ENCODE peak calls at places on chromosomes 13 and 19, in five cellular contexts. One of them, this sample, is unnamed.

GRCh38 chr13:40986328-40986856 is 32.7 kb downstream of the ELF1 start:
- DNase-seq in GM23338: no peak
- DNase-seq in HCT116: no peak
- DNase-seq in SK-N-SH: no peak
- DNase-seq in Panc1: no peak
- DNase-seq in this sample: no peak

GRCh38 chr13:20191902-20192469 is 752 bp downstream of the GJB2 start:
- DNase-seq in GM23338: peak
- DNase-seq in HCT116: no peak
- DNase-seq in SK-N-SH: no peak
- DNase-seq in Panc1: no peak
- DNase-seq in this sample: no peak

GRCh38 chr13:33111414-33112110 is 95.3 kb downstream of the KL start:
- DNase-seq in GM23338: no peak
- DNase-seq in HCT116: no peak
- DNase-seq in SK-N-SH: no peak
- DNase-seq in Panc1: no peak
- DNase-seq in this sample: no peak

GRCh38 chr19:8721334-8721733 is at the start of gene OR2Z1:
- DNase-seq in GM23338: no peak
- DNase-seq in HCT116: no peak
- DNase-seq in SK-N-SH: no peak
- DNase-seq in Panc1: no peak
- DNase-seq in this sample: no peak

GRCh38 chr13:77537302-77537919 is 1.9 kb downstream of the SCEL start:
- DNase-seq in GM23338: no peak
- DNase-seq in HCT116: no peak
- DNase-seq in SK-N-SH: no peak
- DNase-seq in Panc1: no peak
- DNase-seq in this sample: no peak

GRCh38 chr19:53057904-53058579 is 13.5 kb downstream of the ERVV-2 start:
- DNase-seq in GM23338: peak
- DNase-seq in HCT116: no peak
- DNase-seq in SK-N-SH: peak
- DNase-seq in Panc1: no peak
- DNase-seq in this sample: no peak

GRCh38 chr13:59319276-59319675 is 844.5 kb downstream of the DIAPH3 start:
- DNase-seq in GM23338: no peak
- DNase-seq in HCT116: no peak
- DNase-seq in SK-N-SH: no peak
- DNase-seq in Panc1: no peak
- DNase-seq in this sample: no peak

GRCh38 chr13:25686831-25687495 is 315.2 kb downstream of the ATP8A2 start:
- DNase-seq in GM23338: no peak
- DNase-seq in HCT116: no peak
- DNase-seq in SK-N-SH: no peak
- DNase-seq in Panc1: no peak
- DNase-seq in this sample: no peak

GRCh38 chr13:112692104-112692503 is 2.3 kb downstream of the ATP11A start:
- DNase-seq in GM23338: no peak
- DNase-seq in HCT116: no peak
- DNase-seq in SK-N-SH: no peak
- DNase-seq in Panc1: no peak
- DNase-seq in this sample: no peak

GRCh38 chr19:48501961-48502719 is 9.5 kb downstream of the LMTK3 start:
- DNase-seq in GM23338: peak
- DNase-seq in HCT116: peak
- DNase-seq in SK-N-SH: peak
- DNase-seq in Panc1: no peak
- DNase-seq in this sample: peak

GRCh38 chr19:57067440-57067839 is 52.3 kb upstream of the USP29 start:
- DNase-seq in GM23338: no peak
- DNase-seq in HCT116: no peak
- DNase-seq in SK-N-SH: no peak
- DNase-seq in Panc1: no peak
- DNase-seq in this sample: no peak

GRCh38 chr13:64723735-64724134 is 2506.4 kb downstream of the PCDH9 start:
- DNase-seq in GM23338: peak
- DNase-seq in HCT116: peak
- DNase-seq in SK-N-SH: peak
- DNase-seq in Panc1: peak
- DNase-seq in this sample: no peak

GRCh38 chr13:59774511-59774911 is 389.2 kb downstream of the DIAPH3 start:
- DNase-seq in GM23338: peak
- DNase-seq in HCT116: no peak
- DNase-seq in SK-N-SH: no peak
- DNase-seq in Panc1: no peak
- DNase-seq in this sample: no peak

GRCh38 chr13:24842533-24843278 is 78.7 kb downstream of the RNF17 start:
- DNase-seq in GM23338: no peak
- DNase-seq in HCT116: no peak
- DNase-seq in SK-N-SH: no peak
- DNase-seq in Panc1: no peak
- DNase-seq in this sample: peak

GRCh38 chr19:55390461-55390880 is 4.7 kb downstream of the RPL28 start:
- DNase-seq in GM23338: peak
- DNase-seq in HCT116: no peak
- DNase-seq in SK-N-SH: no peak
- DNase-seq in Panc1: no peak
- DNase-seq in this sample: no peak

GRCh38 chr13:32645854-32646253 is 59.6 kb downstream of the PDS5B start:
- DNase-seq in GM23338: no peak
- DNase-seq in HCT116: no peak
- DNase-seq in SK-N-SH: no peak
- DNase-seq in Panc1: no peak
- DNase-seq in this sample: no peak

GRCh38 chr13:33262069-33262487 is 23.5 kb downstream of the STARD13 start:
- DNase-seq in GM23338: no peak
- DNase-seq in HCT116: peak
- DNase-seq in SK-N-SH: no peak
- DNase-seq in Panc1: no peak
- DNase-seq in this sample: no peak

GRCh38 chr19:45402469-45403070 is 2.3 kb downstream of the PPP1R13L start:
- DNase-seq in GM23338: peak
- DNase-seq in HCT116: no peak
- DNase-seq in SK-N-SH: peak
- DNase-seq in Panc1: no peak
- DNase-seq in this sample: no peak

GRCh38 chr13:82116422-82116989 is 1765.8 kb downstream of the SLITRK1 start:
- DNase-seq in GM23338: no peak
- DNase-seq in HCT116: no peak
- DNase-seq in SK-N-SH: no peak
- DNase-seq in Panc1: no peak
- DNase-seq in this sample: no peak

GRCh38 chr19:18999896-19000620 is 33.3 kb downstream of the SUGP2 start:
- DNase-seq in GM23338: peak
- DNase-seq in HCT116: no peak
- DNase-seq in SK-N-SH: peak
- DNase-seq in Panc1: no peak
- DNase-seq in this sample: no peak

GRCh38 chr19:40445945-40446784 is 2.0 kb upstream of the SERTAD3 start:
- DNase-seq in GM23338: peak
- DNase-seq in HCT116: no peak
- DNase-seq in SK-N-SH: no peak
- DNase-seq in Panc1: no peak
- DNase-seq in this sample: no peak

GRCh38 chr13:26971990-26972888 is 199.4 kb downstream of the USP12 start:
- DNase-seq in GM23338: peak
- DNase-seq in HCT116: peak
- DNase-seq in SK-N-SH: no peak
- DNase-seq in Panc1: no peak
- DNase-seq in this sample: peak

GRCh38 chr13:23709521-23709920 is 139.3 kb downstream of the TNFRSF19 start:
- DNase-seq in GM23338: no peak
- DNase-seq in HCT116: no peak
- DNase-seq in SK-N-SH: no peak
- DNase-seq in Panc1: no peak
- DNase-seq in this sample: no peak

GRCh38 chr19:48329167-48329891 is 4.0 kb downstream of the EMP3 start:
- DNase-seq in GM23338: peak
- DNase-seq in HCT116: no peak
- DNase-seq in SK-N-SH: no peak
- DNase-seq in Panc1: no peak
- DNase-seq in this sample: peak

GRCh38 chr19:49554701-49555181 is 25.6 kb downstream of the NOSIP start:
- DNase-seq in GM23338: no peak
- DNase-seq in HCT116: no peak
- DNase-seq in SK-N-SH: no peak
- DNase-seq in Panc1: no peak
- DNase-seq in this sample: no peak

GRCh38 chr19:46537136-46538097 is 41.8 kb upstream of the PNMA8B start:
- DNase-seq in GM23338: peak
- DNase-seq in HCT116: no peak
- DNase-seq in SK-N-SH: peak
- DNase-seq in Panc1: no peak
- DNase-seq in this sample: peak

GRCh38 chr13:25380082-25380481 is 8.3 kb downstream of the ATP8A2 start:
- DNase-seq in GM23338: no peak
- DNase-seq in HCT116: no peak
- DNase-seq in SK-N-SH: no peak
- DNase-seq in Panc1: no peak
- DNase-seq in this sample: no peak

GRCh38 chr13:46341112-46341711 is 45.8 kb downstream of the RUBCNL start:
- DNase-seq in GM23338: no peak
- DNase-seq in HCT116: no peak
- DNase-seq in SK-N-SH: no peak
- DNase-seq in Panc1: no peak
- DNase-seq in this sample: peak

GRCh38 chr13:89726690-89727435 is 1620.6 kb upstream of the MIR17HG start:
- DNase-seq in GM23338: no peak
- DNase-seq in HCT116: no peak
- DNase-seq in SK-N-SH: no peak
- DNase-seq in Panc1: peak
- DNase-seq in this sample: no peak

GRCh38 chr19:20423381-20424207 is 142.0 kb downstream of the ZNF737 start:
- DNase-seq in GM23338: peak
- DNase-seq in HCT116: no peak
- DNase-seq in SK-N-SH: peak
- DNase-seq in Panc1: peak
- DNase-seq in this sample: peak
- TF ChIP-seq POLR2AphosphoS5 in GM23338: peak
- TF ChIP-seq POLR2AphosphoS5 in HCT116: no peak
- TF ChIP-seq POLR2AphosphoS5 in SK-N-SH: no peak
- TF ChIP-seq POLR2AphosphoS5 in Panc1: no peak
- TF ChIP-seq POLR2AphosphoS5 in this sample: no peak

DNA sequence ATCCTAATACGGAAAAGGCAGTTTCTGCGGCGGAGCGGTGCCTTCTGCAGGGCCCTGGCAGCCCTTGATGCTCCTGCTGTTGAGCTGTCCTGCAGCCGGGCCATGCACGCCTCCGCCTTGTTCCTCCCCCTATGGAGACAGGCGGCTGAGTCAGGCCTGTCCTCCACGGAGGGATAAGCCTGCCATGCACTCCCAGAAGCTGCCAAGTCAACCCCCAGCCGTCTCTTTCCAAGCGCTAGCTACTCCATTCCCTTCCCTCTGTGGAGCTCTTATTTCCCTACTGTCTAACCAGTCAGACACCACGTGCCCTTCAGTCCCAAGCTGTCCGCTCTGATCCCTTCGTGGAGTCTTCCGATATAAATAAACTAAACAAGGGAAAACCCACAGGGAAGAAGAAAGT is 197.0 kb downstream of the COL4A1 start:
- DNase-seq in GM23338: no peak
- DNase-seq in HCT116: no peak
- DNase-seq in SK-N-SH: no peak
- DNase-seq in Panc1: no peak
- DNase-seq in this sample: no peak
- TF ChIP-seq REST in GM23338: no peak
- TF ChIP-seq REST in HCT116: no peak
- TF ChIP-seq REST in SK-N-SH: peak
- TF ChIP-seq REST in Panc1: no peak
- TF ChIP-seq REST in this sample: no peak

GRCh38 chr19:6457958-6458694 is 1.5 kb downstream of the SLC25A23 start:
- DNase-seq in GM23338: no peak
- DNase-seq in HCT116: no peak
- DNase-seq in SK-N-SH: no peak
- DNase-seq in Panc1: no peak
- DNase-seq in this sample: no peak
- TF ChIP-seq POLR2AphosphoS5 in GM23338: no peak
- TF ChIP-seq POLR2AphosphoS5 in HCT116: no peak
- TF ChIP-seq POLR2AphosphoS5 in SK-N-SH: no peak
- TF ChIP-seq POLR2AphosphoS5 in Panc1: no peak
- TF ChIP-seq POLR2AphosphoS5 in this sample: no peak

DNA sequence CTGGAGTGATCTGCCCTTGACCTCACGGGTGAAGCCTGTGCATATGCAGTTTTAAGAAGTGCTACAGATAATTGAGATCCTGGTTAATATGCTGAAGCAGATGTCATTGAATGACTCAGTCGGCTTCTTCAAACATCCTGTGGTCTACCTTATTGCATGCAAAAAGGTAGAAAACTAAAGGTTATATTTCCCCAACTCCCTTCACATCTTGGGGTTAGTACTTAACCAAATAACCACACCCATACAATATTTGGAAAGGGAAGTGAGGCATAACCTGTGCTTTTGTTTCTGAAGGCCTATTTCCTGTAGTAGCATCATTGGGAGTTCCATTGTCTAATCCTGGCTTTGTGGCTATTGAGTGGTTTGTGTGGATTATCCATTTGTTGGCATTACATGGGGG is 58.3 kb downstream of the RAP2A start:
- DNase-seq in GM23338: no peak
- DNase-seq in HCT116: no peak
- DNase-seq in SK-N-SH: no peak
- DNase-seq in Panc1: no peak
- DNase-seq in this sample: no peak
- TF ChIP-seq REST in GM23338: no peak
- TF ChIP-seq REST in HCT116: no peak
- TF ChIP-seq REST in SK-N-SH: no peak
- TF ChIP-seq REST in Panc1: no peak
- TF ChIP-seq REST in this sample: no peak

DNA sequence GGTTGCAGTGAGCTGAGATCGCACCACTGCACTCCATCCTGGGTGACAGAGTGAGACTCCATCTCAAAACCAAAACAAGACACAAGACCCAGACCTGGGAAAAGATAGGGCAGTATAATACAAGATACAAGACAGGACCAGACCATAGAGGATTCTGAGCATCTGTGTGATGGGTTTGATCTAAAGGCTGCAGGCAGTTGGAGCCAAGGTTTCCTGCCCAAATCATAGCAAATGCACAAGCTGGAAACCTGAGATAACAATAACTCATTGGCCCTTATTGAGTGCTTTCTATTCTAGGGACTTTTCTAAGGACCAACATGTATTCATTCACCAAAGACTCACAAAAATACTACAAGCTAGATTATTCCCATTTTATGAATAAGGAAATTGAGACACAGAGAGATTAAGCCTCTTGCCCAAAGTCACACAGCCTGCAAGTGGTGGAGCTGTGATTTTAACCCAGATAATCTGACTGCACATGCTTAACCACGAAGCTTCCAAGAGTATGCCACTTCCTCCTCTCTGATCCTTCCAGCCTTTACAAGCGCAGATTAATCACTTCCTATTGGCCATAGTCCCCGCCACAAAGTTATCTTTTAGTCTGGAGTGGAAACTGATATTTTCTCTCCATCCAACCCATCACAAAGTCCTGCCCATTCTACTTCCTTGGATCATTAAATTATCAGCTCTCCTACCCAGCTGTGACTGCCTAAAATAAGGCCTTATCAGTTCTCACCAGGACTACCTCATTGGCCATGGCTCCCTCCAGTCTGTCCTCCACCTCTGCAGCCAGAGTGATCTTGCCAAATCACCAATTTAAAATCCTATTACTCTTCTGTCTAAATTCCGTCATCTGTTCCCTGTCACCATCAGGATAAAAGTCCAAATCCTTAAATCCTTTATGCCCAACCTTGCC is 147.2 kb downstream of the FLT1 start:
- DNase-seq in GM23338: no peak
- DNase-seq in HCT116: no peak
- DNase-seq in SK-N-SH: no peak
- DNase-seq in Panc1: no peak
- DNase-seq in this sample: peak
- TF ChIP-seq POLR2AphosphoS5 in GM23338: no peak
- TF ChIP-seq POLR2AphosphoS5 in HCT116: no peak
- TF ChIP-seq POLR2AphosphoS5 in SK-N-SH: no peak
- TF ChIP-seq POLR2AphosphoS5 in Panc1: no peak
- TF ChIP-seq POLR2AphosphoS5 in this sample: peak

This sample was measured in HL-60.